ENCODE peak calls at places on chromosome 1, in four cellular contexts. Q is smooth muscle cell of the brain vasculature; W is iris pigment epithelial cell; X is stimulated activated CD4-positive, alpha-beta T cell treated with anti-CD3 and anti-CD28 coated beads, Interleukin-12 subunit alpha, Interleukin-12 subunit beta, amount 100 ng/mL, for 24 hours. M is an unnamed sample.
A peak's percentile ranks its signal among the peaks of the same experiment; 100 is the strongest.

GRCh38 chr1:220881918-220882891 is 3.0 kb downstream of the HLX start:
- DNase-seq in Q (no peak), W (peak; percentile 65), X (no peak), M (peak; percentile 50)

GRCh38 chr1:6367381-6368007 is 26.1 kb downstream of the ACOT7 start:
- DNase-seq in Q (no peak), W (no peak), X (no peak), M (peak; percentile 31)

GRCh38 chr1:22267413-22268257 is 124.7 kb upstream of the WNT4 start:
- DNase-seq in Q (no peak), W (no peak), X (no peak), M (no peak)

GRCh38 chr1:38009088-38009840 is 3.3 kb upstream of the UTP11 start:
- DNase-seq in Q (no peak), W (peak; percentile 87), X (no peak), M (peak; percentile 85)

GRCh38 chr1:157117527-157118057 is 18.0 kb upstream of the ETV3L start:
- DNase-seq in Q (no peak), W (no peak), X (no peak), M (no peak)

GRCh38 chr1:225469051-225469450 is 41.2 kb upstream of the LBR start:
- DNase-seq in Q (no peak), W (no peak), X (no peak), M (no peak)

GRCh38 chr1:98355656-98356384 is 305.7 kb upstream of the SNX7 start:
- DNase-seq in Q (no peak), W (no peak), X (no peak), M (peak; percentile 25)

GRCh38 chr1:150366416-150367296 is 2.7 kb downstream of the RPRD2 start:
- DNase-seq in Q (no peak), W (peak; percentile 39), X (no peak), M (peak; percentile 30)

GRCh38 chr1:15833842-15834405 is 13.6 kb upstream of the SPEN start:
- DNase-seq in Q (no peak), W (no peak), X (no peak), M (no peak)

GRCh38 chr1:170145691-170146676 is at the start of gene NTMT2:
- DNase-seq in Q (no peak), W (peak; percentile 8), X (no peak), M (no peak)

GRCh38 chr1:73914994-73915393 is 283.0 kb downstream of the LRRIQ3 start:
- DNase-seq in Q (no peak), W (no peak), X (no peak), M (no peak)

GRCh38 chr1:94986783-94987182 is 59.9 kb upstream of the CNN3 start:
- DNase-seq in Q (no peak), W (peak; percentile 87), X (no peak), M (peak; percentile 90)

GRCh38 chr1:153404768-153405167 is 11.6 kb upstream of the S100A7A start:
- DNase-seq in Q (no peak), W (no peak), X (peak; percentile 51), M (peak; percentile 9)

GRCh38 chr1:57138432-57139078 is 172.7 kb upstream of the C8B start:
- DNase-seq in Q (no peak), W (no peak), X (no peak), M (no peak)

M was measured in fibroblast of mammary gland.